ENCODE peak calls at places on chromosomes 13 and 19, in five cellular contexts. J is putamen, X is ACHN, F is NCI-H2107, G is Right ventricle myocardium inferior. M is an unnamed sample.

GRCh38 chr19:372306-372890 is 27.8 kb upstream of the MIER2 start:
- DNase-seq in J (no peak), X (no peak), F (no peak), G (peak; percentile 85), M (no peak)

GRCh38 chr13:91946498-91947070 is 548.2 kb downstream of the GPC5 start:
- DNase-seq in J (peak; percentile 23), X (peak; percentile 36), F (no peak), G (no peak), M (peak; percentile 40)

GRCh38 chr19:33124207-33125098 is 7.5 kb upstream of the WDR88 start:
- DNase-seq in J (no peak), X (no peak), F (no peak), G (no peak), M (no peak)

GRCh38 chr19:18274303-18274775 is at the start of gene IQCN:
- DNase-seq in J (no peak), X (no peak), F (no peak), G (no peak), M (no peak)

GRCh38 chr19:55231391-55232283 is 3.1 kb upstream of the TMEM86B start:
- DNase-seq in J (no peak), X (no peak), F (no peak), G (no peak), M (no peak)

GRCh38 chr13:44921931-44922758 is 67.1 kb downstream of the NUFIP1 start:
- DNase-seq in J (no peak), X (peak; percentile 56), F (no peak), G (no peak), M (peak; percentile 39)

GRCh38 chr13:92602560-92602959 is 624.0 kb upstream of the GPC6 start:
- DNase-seq in J (no peak), X (no peak), F (no peak), G (no peak), M (no peak)

GRCh38 chr13:35979378-35979911 is 151.7 kb downstream of the DCLK1 start:
- DNase-seq in J (peak; percentile 19), X (peak; percentile 32), F (no peak), G (peak; percentile 75), M (peak; percentile 67)

M was measured in A673.